ENCODE peak calls at places on chromosome 4, in nine cellular contexts. Z is naive thymus-derived CD4-positive, alpha-beta T cell; K is hypothalamus; J is cardiac fibroblast; C is MV-4-11; G is AG20443; B is fibroblast of the conjunctiva; F is Right ventricle myocardium inferior; S is SW480. E is an unnamed sample.

GRCh38 chr4:180827610-180828009 is 1415.6 kb upstream of the TENM3 start:
- DNase-seq in Z (no peak), C (no peak), B (no peak), F (no peak), K (no peak), G (no peak), S (no peak), J (peak), E (no peak)

GRCh38 chr4:18422685-18423084 is 401.1 kb upstream of the LCORL start:
- DNase-seq in C (no peak), Z (no peak), S (no peak), K (no peak), B (no peak), F (no peak), J (no peak), G (no peak), E (no peak)

GRCh38 chr4:40132816-40133215 is 64.0 kb upstream of the RHOH start:
- DNase-seq in K (no peak), S (no peak), J (no peak), C (no peak), Z (no peak), G (no peak), F (no peak), B (no peak), E (no peak)

GRCh38 chr4:183758006-183758734 is 99.1 kb downstream of the TRAPPC11 start:
- DNase-seq in B (no peak), C (no peak), G (peak), S (no peak), J (peak), Z (no peak), K (no peak), F (peak), E (peak)

GRCh38 chr4:2534904-2535385 is 1.5 kb upstream of the FAM193A start:
- DNase-seq in J (peak), B (no peak), Z (no peak), G (no peak), K (no peak), F (no peak), S (peak), C (no peak), E (no peak)

GRCh38 chr4:3413675-3414420 is 27.9 kb upstream of the HGFAC start:
- DNase-seq in G (no peak), C (no peak), F (peak), Z (no peak), K (no peak), B (no peak), J (no peak), S (no peak), E (no peak)

GRCh38 chr4:7419961-7420660 is 14.6 kb downstream of the PSAPL1 start:
- DNase-seq in Z (no peak), S (no peak), B (no peak), J (no peak), F (peak), G (no peak), K (no peak), C (no peak), E (no peak)

GRCh38 chr4:76279462-76279861 is 27.1 kb upstream of the STBD1 start:
- DNase-seq in F (no peak), S (no peak), Z (no peak), K (no peak), C (no peak), G (no peak), B (no peak), J (no peak), E (no peak)

GRCh38 chr4:53656421-53656981 is 65.2 kb upstream of the LNX1 start:
- DNase-seq in F (no peak), K (no peak), G (peak), Z (no peak), C (peak), S (no peak), J (peak), B (peak), E (peak)

GRCh38 chr4:183783933-183784622 is 121.0 kb upstream of the STOX2 start:
- DNase-seq in B (peak), Z (no peak), F (no peak), J (peak), G (peak), S (no peak), K (no peak), C (peak), E (no peak)

GRCh38 chr4:184396570-184397515 is 77.5 kb downstream of the IRF2 start:
- DNase-seq in K (no peak), C (peak), B (no peak), J (no peak), Z (no peak), G (no peak), S (no peak), F (no peak), E (no peak)

GRCh38 chr4:57405359-57405758 is 295.2 kb upstream of the IGFBP7 start:
- DNase-seq in C (no peak), B (no peak), S (no peak), F (no peak), K (no peak), J (no peak), Z (no peak), G (peak), E (no peak)

GRCh38 chr4:176805155-176805554 is 12.4 kb upstream of the VEGFC start:
- DNase-seq in S (no peak), B (peak), J (peak), K (no peak), C (peak), F (no peak), G (peak), Z (no peak), E (no peak)

GRCh38 chr4:111537165-111537564 is 608.1 kb upstream of the FAM241A start:
- DNase-seq in J (no peak), G (no peak), C (no peak), F (no peak), B (no peak), S (no peak), Z (no peak), K (no peak), E (no peak)

GRCh38 chr4:113003841-113004240 is 45.6 kb upstream of the ANK2 start:
- DNase-seq in J (peak), B (no peak), F (no peak), S (no peak), Z (no peak), K (no peak), C (no peak), G (no peak), E (no peak)

GRCh38 chr4:157076578-157076947 is 613 bp downstream of the GLRB start:
- DNase-seq in Z (no peak), G (no peak), F (no peak), J (no peak), K (peak), B (no peak), S (no peak), C (no peak), E (peak)

GRCh38 chr4:107258359-107258758 is 222.2 kb upstream of the DKK2 start:
- DNase-seq in B (no peak), G (peak), S (no peak), K (no peak), Z (no peak), J (peak), F (no peak), C (no peak), E (no peak)

GRCh38 chr4:19214591-19214990 is 1037.1 kb upstream of the SLIT2 start:
- DNase-seq in Z (no peak), B (no peak), C (no peak), K (no peak), F (no peak), G (no peak), S (no peak), J (peak), E (no peak)

GRCh38 chr4:30714408-30715031 is 5.6 kb upstream of the PCDH7 start:
- DNase-seq in J (peak), Z (no peak), B (no peak), K (peak), C (peak), G (peak), S (peak), F (no peak), E (peak)

GRCh38 chr4:163598028-163598427 is 103.5 kb downstream of the TMA16 start:
- DNase-seq in J (no peak), Z (no peak), B (no peak), K (no peak), F (no peak), G (no peak), C (no peak), S (no peak), E (no peak)

GRCh38 chr4:73070072-73070385 is 513 bp upstream of the COX18 start:
- DNase-seq in B (no peak), K (no peak), G (peak), C (no peak), Z (no peak), S (no peak), F (no peak), J (no peak), E (no peak)

E was measured in testis.